ENCODE peak calls at places on chromosome 1, in seven cellular contexts. One of them, this sample, is unnamed.

GRCh38 chr1:184843732-184844495 is 89.3 kb upstream of the EDEM3 start:
- DNase-seq in choroid plexus epithelial cell: no peak
- DNase-seq in T-helper 2 cell: peak
- DNase-seq in T-helper 17 cell: peak
- DNase-seq in GM19239: peak
- DNase-seq in retina: no peak
- DNase-seq in activated naive CD4-positive, alpha-beta T cell: no peak
- DNase-seq in this sample: no peak

GRCh38 chr1:206575165-206575893 is 36.9 kb downstream of the EIF2D start:
- DNase-seq in choroid plexus epithelial cell: peak
- DNase-seq in GM19239: no peak
- DNase-seq in T-helper 17 cell: no peak
- DNase-seq in T-helper 2 cell: no peak
- DNase-seq in retina: no peak
- DNase-seq in activated naive CD4-positive, alpha-beta T cell: no peak
- DNase-seq in this sample: no peak

GRCh38 chr1:35929730-35930592 is 944 bp upstream of the AGO3 start:
- DNase-seq in T-helper 2 cell: no peak
- DNase-seq in activated naive CD4-positive, alpha-beta T cell: no peak
- DNase-seq in retina: no peak
- DNase-seq in T-helper 17 cell: peak
- DNase-seq in choroid plexus epithelial cell: peak
- DNase-seq in GM19239: no peak
- DNase-seq in this sample: peak

GRCh38 chr1:54575161-54575560 is 27.1 kb downstream of the ACOT11 start:
- DNase-seq in retina: no peak
- DNase-seq in choroid plexus epithelial cell: no peak
- DNase-seq in T-helper 17 cell: no peak
- DNase-seq in activated naive CD4-positive, alpha-beta T cell: no peak
- DNase-seq in T-helper 2 cell: no peak
- DNase-seq in GM19239: no peak
- DNase-seq in this sample: no peak

GRCh38 chr1:55289614-55290013 is 74.5 kb upstream of the USP24 start:
- DNase-seq in choroid plexus epithelial cell: no peak
- DNase-seq in retina: no peak
- DNase-seq in T-helper 17 cell: no peak
- DNase-seq in T-helper 2 cell: no peak
- DNase-seq in GM19239: no peak
- DNase-seq in activated naive CD4-positive, alpha-beta T cell: no peak
- DNase-seq in this sample: no peak

GRCh38 chr1:116693759-116694482 is 26.4 kb upstream of the IGSF3 start:
- DNase-seq in retina: no peak
- DNase-seq in T-helper 17 cell: no peak
- DNase-seq in activated naive CD4-positive, alpha-beta T cell: no peak
- DNase-seq in GM19239: no peak
- DNase-seq in choroid plexus epithelial cell: peak
- DNase-seq in T-helper 2 cell: no peak
- DNase-seq in this sample: no peak

GRCh38 chr1:184025242-184025675 is 12.3 kb downstream of the COLGALT2 start:
- DNase-seq in retina: no peak
- DNase-seq in T-helper 17 cell: no peak
- DNase-seq in activated naive CD4-positive, alpha-beta T cell: no peak
- DNase-seq in GM19239: no peak
- DNase-seq in T-helper 2 cell: no peak
- DNase-seq in choroid plexus epithelial cell: peak
- DNase-seq in this sample: peak

GRCh38 chr1:87684786-87685185 is 356.1 kb downstream of the LMO4 start:
- DNase-seq in T-helper 17 cell: no peak
- DNase-seq in choroid plexus epithelial cell: peak
- DNase-seq in GM19239: no peak
- DNase-seq in retina: peak
- DNase-seq in T-helper 2 cell: no peak
- DNase-seq in activated naive CD4-positive, alpha-beta T cell: no peak
- DNase-seq in this sample: no peak

GRCh38 chr1:2204384-2205190 is 10.0 kb upstream of the FAAP20 start:
- DNase-seq in T-helper 17 cell: peak
- DNase-seq in T-helper 2 cell: no peak
- DNase-seq in retina: peak
- DNase-seq in choroid plexus epithelial cell: peak
- DNase-seq in GM19239: no peak
- DNase-seq in activated naive CD4-positive, alpha-beta T cell: peak
- DNase-seq in this sample: peak

GRCh38 chr1:12166834-12167492 is at the start of gene TNFRSF1B:
- DNase-seq in T-helper 2 cell: peak
- DNase-seq in GM19239: peak
- DNase-seq in retina: peak
- DNase-seq in choroid plexus epithelial cell: peak
- DNase-seq in T-helper 17 cell: peak
- DNase-seq in activated naive CD4-positive, alpha-beta T cell: peak
- DNase-seq in this sample: peak

GRCh38 chr1:14613915-14614314 is 15.4 kb downstream of the KAZN start:
- DNase-seq in T-helper 2 cell: no peak
- DNase-seq in choroid plexus epithelial cell: no peak
- DNase-seq in activated naive CD4-positive, alpha-beta T cell: no peak
- DNase-seq in GM19239: no peak
- DNase-seq in T-helper 17 cell: no peak
- DNase-seq in retina: no peak
- DNase-seq in this sample: no peak

GRCh38 chr1:58047265-58047858 is 499.2 kb downstream of the OMA1 start:
- DNase-seq in T-helper 2 cell: no peak
- DNase-seq in GM19239: peak
- DNase-seq in choroid plexus epithelial cell: peak
- DNase-seq in activated naive CD4-positive, alpha-beta T cell: no peak
- DNase-seq in T-helper 17 cell: no peak
- DNase-seq in retina: peak
- DNase-seq in this sample: peak

GRCh38 chr1:111598534-111598933 is 21.1 kb upstream of the RAP1A start:
- DNase-seq in T-helper 17 cell: no peak
- DNase-seq in retina: no peak
- DNase-seq in GM19239: no peak
- DNase-seq in choroid plexus epithelial cell: no peak
- DNase-seq in activated naive CD4-positive, alpha-beta T cell: no peak
- DNase-seq in T-helper 2 cell: no peak
- DNase-seq in this sample: no peak